ENCODE peak calls at places on chromosomes 16 and 17, in seven cellular contexts. K is tibial artery; X is NCI-H510A treated with DMSO at 0.1 percent for 48 hours; G is stimulated activated CD8-positive, alpha-beta memory T cell treated with anti-CD3 and anti-CD28 coated beads, Interleukin-7, amount 100 ng/mL, for 24 hours; F is AG20443; J is T-helper 2 cell; N is NCI-H2029 treated with DMSO at 0.1 percent for 48 hours. E is an unnamed sample.

GRCh38 chr17:8072727-8073461 is 14.6 kb downstream of the ALOX12B start:
- DNase-seq in K (no peak), F (peak; percentile 45), X (no peak), G (no peak), J (no peak), N (no peak), E (peak; percentile 24)

GRCh38 chr17:44830359-44831269 is 527 bp upstream of the GJC1 start:
- DNase-seq in N (no peak), J (no peak), G (no peak), X (peak; percentile 43), F (peak; percentile 44), K (no peak), E (no peak)

GRCh38 chr16:57795431-57795878 is 6.8 kb downstream of the KIFC3 start:
- DNase-seq in G (no peak), X (peak; percentile 81), J (no peak), N (no peak), F (peak; percentile 60), K (no peak), E (peak; percentile 7)

GRCh38 chr16:23171234-23171948 is 11.2 kb upstream of the SCNN1G start:
- DNase-seq in K (no peak), F (peak; percentile 58), N (no peak), G (no peak), J (no peak), X (no peak), E (no peak)

GRCh38 chr17:75635610-75636202 is 2.5 kb downstream of the SMIM5 start:
- DNase-seq in K (no peak), J (no peak), N (no peak), X (no peak), G (no peak), F (no peak), E (no peak)

GRCh38 chr16:4613636-4614570 is 785 bp downstream of the UBALD1 start:
- DNase-seq in J (no peak), X (no peak), N (no peak), F (peak; percentile 58), K (no peak), G (no peak), E (no peak)

GRCh38 chr17:82841921-82842596 is 2.2 kb upstream of the ZNF750 start:
- DNase-seq in N (no peak), G (no peak), X (no peak), J (no peak), K (no peak), F (no peak), E (no peak)

GRCh38 chr16:17544785-17545184 is 74.0 kb upstream of the XYLT1 start:
- DNase-seq in X (no peak), G (no peak), N (no peak), J (no peak), K (peak; percentile 22), F (no peak), E (no peak)

GRCh38 chr17:80175411-80175810 is 5.6 kb downstream of the CARD14 start:
- DNase-seq in X (no peak), J (no peak), N (no peak), K (no peak), G (no peak), F (peak; percentile 60), E (no peak)

GRCh38 chr17:45226620-45227019 is 4.9 kb downstream of the FMNL1 start:
- DNase-seq in J (no peak), X (no peak), N (no peak), K (no peak), F (no peak), G (no peak), E (no peak)

GRCh38 chr16:31190061-31190460 is 10.1 kb downstream of the FUS start:
- DNase-seq in G (no peak), N (no peak), J (no peak), K (no peak), X (no peak), F (no peak), E (no peak)

E was measured in CD4-positive, alpha-beta T cell.